ENCODE peak calls at places on chromosomes 4 and X, in nine cellular contexts. T is GM23338, C is hepatocyte, B is neural progenitor cell, S is PC-3, M is MM.1S, Q is OCI-LY7, H is SK-N-SH, V is HCT116. X is an unnamed sample.

GRCh38 chr4:127251423-127251822 is 381.3 kb upstream of the INTU start:
- DNase-seq in T (no peak), C (no peak), B (no peak), S (peak; percentile 2), M (peak; percentile 13), Q (no peak), H (no peak), V (no peak), X (peak; percentile 63)

GRCh38 chr4:38691251-38692008 is 27.4 kb downstream of the KLF3 start:
- DNase-seq in T (no peak), C (no peak), B (no peak), S (no peak), M (no peak), Q (no peak), H (no peak), V (no peak), X (peak; percentile 92)

GRCh38 chr4:54687887-54688841 is 30.4 kb downstream of the KIT start:
- DNase-seq in T (no peak), C (no peak), B (no peak), S (no peak), M (no peak), Q (no peak), H (no peak), V (no peak), X (peak; percentile 33)

GRCh38 chr4:142700521-142700920 is 145.6 kb downstream of the INPP4B start:
- DNase-seq in T (no peak), C (no peak), B (no peak), S (no peak), M (no peak), Q (no peak), H (no peak), V (no peak), X (no peak)

GRCh38 chr4:26964512-26964911 is 103.9 kb downstream of the STIM2 start:
- DNase-seq in T (no peak), C (no peak), B (no peak), S (peak; percentile 28), M (no peak), Q (no peak), H (no peak), V (no peak), X (peak; percentile 19)

GRCh38 chrX:139826065-139827044 is 106.5 kb downstream of the ATP11C start:
- DNase-seq in T (no peak), C (no peak), B (no peak), S (peak; percentile 23), M (no peak), Q (no peak), H (no peak), V (no peak), X (peak; percentile 68)

GRCh38 chrX:5730561-5730960 is 498.1 kb downstream of the NLGN4X start:
- DNase-seq in T (no peak), C (no peak), B (no peak), S (no peak), M (no peak), Q (no peak), H (no peak), V (no peak), X (no peak)

GRCh38 chr4:40990202-40990898 is 224.0 kb downstream of the APBB2 start:
- DNase-seq in T (no peak), C (no peak), B (no peak), S (peak; percentile 91), M (no peak), Q (no peak), H (no peak), V (peak; percentile 73), X (peak; percentile 93)

GRCh38 chrX:13119386-13119785 is 75.0 kb upstream of the FAM9C start:
- DNase-seq in T (no peak), C (no peak), B (peak; percentile 55), S (peak; percentile 71), M (no peak), Q (no peak), H (no peak), V (no peak), X (peak; percentile 64)

GRCh38 chr4:118014831-118015230 is 19.5 kb upstream of the NDST3 start:
- DNase-seq in T (no peak), C (no peak), B (no peak), S (no peak), M (no peak), Q (no peak), H (no peak), V (no peak), X (no peak)

GRCh38 chrX:152892999-152893605 is 4.8 kb upstream of the ZNF185 start:
- DNase-seq in T (peak; percentile 37), C (no peak), B (peak; percentile 21), S (no peak), M (no peak), Q (no peak), H (no peak), V (no peak), X (no peak)

GRCh38 chrX:17692709-17693346 is 44.5 kb upstream of the SCML1 start:
- DNase-seq in T (peak; percentile 55), C (no peak), B (peak; percentile 58), S (peak; percentile 63), M (no peak), Q (no peak), H (no peak), V (no peak), X (peak; percentile 40)

GRCh38 chr4:152929888-152930287 is 6.2 kb upstream of the FHDC1 start:
- DNase-seq in T (peak; percentile 36), C (no peak), B (peak; percentile 18), S (no peak), M (peak; percentile 25), Q (no peak), H (no peak), V (no peak), X (no peak)

GRCh38 chr4:87555751-87556619 is 26.8 kb upstream of the SPARCL1 start:
- DNase-seq in T (no peak), C (no peak), B (no peak), S (peak; percentile 89), M (no peak), Q (no peak), H (no peak), V (no peak), X (peak; percentile 96)

GRCh38 chrX:16278927-16279326 is 111.6 kb downstream of the MAGEB17 start:
- DNase-seq in T (peak; percentile 50), C (no peak), B (peak; percentile 12), S (no peak), M (no peak), Q (no peak), H (no peak), V (no peak), X (no peak)

GRCh38 chrX:121876316-121876715 is 828.9 kb downstream of the GLUD2 start:
- DNase-seq in T (peak; percentile 0), C (no peak), B (no peak), S (no peak), M (no peak), Q (no peak), H (no peak), V (no peak), X (peak; percentile 78)

GRCh38 chr4:152514356-152514755 is 21.5 kb downstream of the FBXW7 start:
- DNase-seq in T (peak; percentile 49), C (no peak), B (no peak), S (no peak), M (no peak), Q (no peak), H (no peak), V (no peak), X (no peak)

GRCh38 chr4:168273838-168274237 is 44.7 kb downstream of the DDX60 start:
- DNase-seq in T (no peak), C (no peak), B (no peak), S (peak; percentile 33), M (no peak), Q (no peak), H (no peak), V (no peak), X (no peak)

GRCh38 chr4:124499266-124499665 is 213.3 kb downstream of the ANKRD50 start:
- DNase-seq in T (peak; percentile 10), C (no peak), B (peak; percentile 21), S (no peak), M (no peak), Q (no peak), H (no peak), V (no peak), X (no peak)

GRCh38 chr4:69054578-69055200 is 41.6 kb upstream of the UGT2B7 start:
- DNase-seq in T (no peak), C (peak; percentile 35), B (no peak), S (peak; percentile 91), M (no peak), Q (no peak), H (no peak), V (peak; percentile 13), X (peak; percentile 73)
- TF ChIP-seq EZH2phosphoT487 in T (no peak), C (no peak), B (no peak), S (no peak), M (no peak), Q (no peak), H (no peak), V (no peak), X (no peak)

GRCh38 chr4:73998040-73999011 is at the start of gene CXCL5:
- DNase-seq in T (peak; percentile 86), C (peak; percentile 68), B (peak; percentile 78), S (peak; percentile 35), M (no peak), Q (no peak), H (no peak), V (no peak), X (peak; percentile 63)
- H2AFZ ChIP-seq in T (peak within 1 kb of the TSS; percentile 94), C (peak within 1 kb of the TSS; percentile 55), B (peak within 1 kb of the TSS; percentile 97), S (peak within 1 kb of the TSS; percentile 83), M (no peak within 1 kb of the TSS), Q (no peak within 1 kb of the TSS), H (peak within 1 kb of the TSS; percentile 63), V (no peak within 1 kb of the TSS), X (peak within 1 kb of the TSS; percentile 83)

GRCh38 chrX:76802698-76803097 is 375.2 kb downstream of the MAGEE1 start:
- DNase-seq in T (no peak), C (no peak), B (no peak), S (peak; percentile 66), M (no peak), Q (no peak), H (no peak), V (no peak), X (peak; percentile 32)
- TF ChIP-seq EZH2phosphoT487 in T (no peak), C (no peak), B (no peak), S (no peak), M (no peak), Q (no peak), H (no peak), V (no peak), X (no peak)

GRCh38 chr4:14345356-14345775 is 656.9 kb upstream of the CPEB2 start:
- DNase-seq in T (no peak), C (no peak), B (no peak), S (peak; percentile 41), M (peak; percentile 21), Q (no peak), H (no peak), V (no peak), X (peak; percentile 65)
- H2AFZ ChIP-seq in T (no peak overlapping the region), C (no peak overlapping the region), B (no peak overlapping the region), S (no peak overlapping the region), M (no peak overlapping the region), Q (no peak overlapping the region), H (no peak overlapping the region), V (no peak overlapping the region), X (no peak overlapping the region)